ENCODE peak calls at places on chromosomes 12 and 14, in five cellular contexts. One of them, this sample, is unnamed.

GRCh38 chr14:70771781-70772212 is 37.5 kb downstream of the MAP3K9 start:
- DNase-seq in activated CD8-positive, alpha-beta T cell treated with anti-CD3 and anti-CD28 coated beads for 36 hours: no peak
- DNase-seq in astrocyte of the spinal cord: peak; percentile 56
- DNase-seq in GM10248: no peak
- DNase-seq in left ventricle myocardium inferior: no peak
- DNase-seq in this sample: no peak

GRCh38 chr12:101992091-101992490 is 69.7 kb downstream of the WASHC3 start:
- DNase-seq in activated CD8-positive, alpha-beta T cell treated with anti-CD3 and anti-CD28 coated beads for 36 hours: no peak
- DNase-seq in left ventricle myocardium inferior: no peak
- DNase-seq in astrocyte of the spinal cord: no peak
- DNase-seq in GM10248: no peak
- DNase-seq in this sample: no peak

GRCh38 chr12:120175062-120175461 is 19.5 kb downstream of the GCN1 start:
- DNase-seq in GM10248: no peak
- DNase-seq in astrocyte of the spinal cord: no peak
- DNase-seq in activated CD8-positive, alpha-beta T cell treated with anti-CD3 and anti-CD28 coated beads for 36 hours: no peak
- DNase-seq in left ventricle myocardium inferior: no peak
- DNase-seq in this sample: no peak

GRCh38 chr12:114783176-114783575 is 99.2 kb upstream of the TBX3 start:
- DNase-seq in activated CD8-positive, alpha-beta T cell treated with anti-CD3 and anti-CD28 coated beads for 36 hours: no peak
- DNase-seq in astrocyte of the spinal cord: no peak
- DNase-seq in left ventricle myocardium inferior: no peak
- DNase-seq in GM10248: no peak
- DNase-seq in this sample: no peak

GRCh38 chr12:25985296-25985992 is 27.0 kb downstream of the RASSF8 start:
- DNase-seq in astrocyte of the spinal cord: no peak
- DNase-seq in activated CD8-positive, alpha-beta T cell treated with anti-CD3 and anti-CD28 coated beads for 36 hours: no peak
- DNase-seq in left ventricle myocardium inferior: no peak
- DNase-seq in GM10248: no peak
- DNase-seq in this sample: no peak

GRCh38 chr12:44019118-44019517 is 183.2 kb downstream of the TMEM117 start:
- DNase-seq in activated CD8-positive, alpha-beta T cell treated with anti-CD3 and anti-CD28 coated beads for 36 hours: no peak
- DNase-seq in left ventricle myocardium inferior: no peak
- DNase-seq in astrocyte of the spinal cord: no peak
- DNase-seq in GM10248: no peak
- DNase-seq in this sample: no peak

GRCh38 chr14:77865455-77865854 is 65.5 kb downstream of the ADCK1 start:
- DNase-seq in GM10248: no peak
- DNase-seq in left ventricle myocardium inferior: no peak
- DNase-seq in activated CD8-positive, alpha-beta T cell treated with anti-CD3 and anti-CD28 coated beads for 36 hours: no peak
- DNase-seq in astrocyte of the spinal cord: no peak
- DNase-seq in this sample: no peak

GRCh38 chr14:75885829-75886228 is 96.0 kb downstream of the TGFB3 start:
- DNase-seq in activated CD8-positive, alpha-beta T cell treated with anti-CD3 and anti-CD28 coated beads for 36 hours: no peak
- DNase-seq in GM10248: no peak
- DNase-seq in astrocyte of the spinal cord: peak; percentile 59
- DNase-seq in left ventricle myocardium inferior: no peak
- DNase-seq in this sample: peak; percentile 72

GRCh38 chr12:68416826-68417225 is 84.7 kb upstream of the MDM1 start:
- DNase-seq in GM10248: no peak
- DNase-seq in activated CD8-positive, alpha-beta T cell treated with anti-CD3 and anti-CD28 coated beads for 36 hours: no peak
- DNase-seq in astrocyte of the spinal cord: no peak
- DNase-seq in left ventricle myocardium inferior: no peak
- DNase-seq in this sample: peak; percentile 53

GRCh38 chr14:81990312-81990761 is 456.7 kb upstream of the SEL1L start:
- DNase-seq in activated CD8-positive, alpha-beta T cell treated with anti-CD3 and anti-CD28 coated beads for 36 hours: peak; percentile 49
- DNase-seq in astrocyte of the spinal cord: peak; percentile 42
- DNase-seq in left ventricle myocardium inferior: no peak
- DNase-seq in GM10248: peak; percentile 26
- DNase-seq in this sample: peak; percentile 22

GRCh38 chr14:77103475-77103874 is 5.4 kb downstream of the CIPC start:
- DNase-seq in GM10248: no peak
- DNase-seq in left ventricle myocardium inferior: no peak
- DNase-seq in astrocyte of the spinal cord: no peak
- DNase-seq in activated CD8-positive, alpha-beta T cell treated with anti-CD3 and anti-CD28 coated beads for 36 hours: no peak
- DNase-seq in this sample: no peak

GRCh38 chr12:101323255-101323654 is 43.4 kb downstream of the UTP20 start:
- DNase-seq in astrocyte of the spinal cord: no peak
- DNase-seq in activated CD8-positive, alpha-beta T cell treated with anti-CD3 and anti-CD28 coated beads for 36 hours: no peak
- DNase-seq in GM10248: no peak
- DNase-seq in left ventricle myocardium inferior: no peak
- DNase-seq in this sample: no peak

GRCh38 chr12:95742586-95742985 is 48.0 kb downstream of the NTN4 start:
- DNase-seq in activated CD8-positive, alpha-beta T cell treated with anti-CD3 and anti-CD28 coated beads for 36 hours: no peak
- DNase-seq in GM10248: no peak
- DNase-seq in left ventricle myocardium inferior: no peak
- DNase-seq in astrocyte of the spinal cord: no peak
- DNase-seq in this sample: no peak

GRCh38 chr12:110074089-110074488 is 25.8 kb upstream of the C12orf76 start:
- DNase-seq in left ventricle myocardium inferior: no peak
- DNase-seq in GM10248: no peak
- DNase-seq in astrocyte of the spinal cord: no peak
- DNase-seq in activated CD8-positive, alpha-beta T cell treated with anti-CD3 and anti-CD28 coated beads for 36 hours: no peak
- DNase-seq in this sample: no peak

GRCh38 chr14:71022015-71022919 is 115.0 kb downstream of the PCNX1 start:
- DNase-seq in astrocyte of the spinal cord: no peak
- DNase-seq in GM10248: no peak
- DNase-seq in left ventricle myocardium inferior: no peak
- DNase-seq in activated CD8-positive, alpha-beta T cell treated with anti-CD3 and anti-CD28 coated beads for 36 hours: no peak
- DNase-seq in this sample: no peak

GRCh38 chr12:113762155-113762848 is 203.8 kb downstream of the RBM19 start:
- DNase-seq in left ventricle myocardium inferior: no peak
- DNase-seq in astrocyte of the spinal cord: no peak
- DNase-seq in activated CD8-positive, alpha-beta T cell treated with anti-CD3 and anti-CD28 coated beads for 36 hours: peak; percentile 4
- DNase-seq in GM10248: no peak
- DNase-seq in this sample: no peak

GRCh38 chr12:24079083-24079482 is 129.6 kb upstream of the SOX5 start:
- DNase-seq in GM10248: no peak
- DNase-seq in activated CD8-positive, alpha-beta T cell treated with anti-CD3 and anti-CD28 coated beads for 36 hours: no peak
- DNase-seq in astrocyte of the spinal cord: no peak
- DNase-seq in left ventricle myocardium inferior: no peak
- DNase-seq in this sample: no peak

DNA sequence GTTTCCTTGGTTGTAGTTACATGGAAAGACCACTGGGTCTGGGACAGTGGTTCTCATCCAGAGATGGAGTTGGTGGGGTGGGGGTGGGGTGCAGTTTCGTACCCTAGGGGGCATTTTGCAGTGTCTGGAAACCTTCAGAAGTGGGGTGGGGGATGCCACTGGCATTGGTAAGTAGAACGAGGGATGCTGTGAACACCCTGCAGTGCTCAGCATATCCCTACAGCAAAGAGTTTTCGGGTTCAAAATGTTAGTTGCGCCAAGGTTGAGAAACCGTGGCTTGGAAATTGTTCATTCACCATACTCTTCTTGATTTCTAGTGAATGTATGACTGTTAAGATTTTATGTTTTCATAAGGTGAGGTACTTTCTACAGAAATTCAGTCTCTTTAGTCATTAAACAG is 28.7 kb downstream of the TRAF3 start:
- DNase-seq in astrocyte of the spinal cord: no peak
- DNase-seq in left ventricle myocardium inferior: no peak
- DNase-seq in GM10248: no peak
- DNase-seq in activated CD8-positive, alpha-beta T cell treated with anti-CD3 and anti-CD28 coated beads for 36 hours: no peak
- DNase-seq in this sample: no peak
- TF ChIP-seq CTCF in astrocyte of the spinal cord: peak; percentile 21
- TF ChIP-seq CTCF in left ventricle myocardium inferior: no peak
- TF ChIP-seq CTCF in GM10248: no peak
- TF ChIP-seq CTCF in activated CD8-positive, alpha-beta T cell treated with anti-CD3 and anti-CD28 coated beads for 36 hours: no peak
- TF ChIP-seq CTCF in this sample: peak; percentile 45

GRCh38 chr14:94598816-94599655 is 13.2 kb upstream of the SERPINA3 start:
- DNase-seq in activated CD8-positive, alpha-beta T cell treated with anti-CD3 and anti-CD28 coated beads for 36 hours: no peak
- DNase-seq in left ventricle myocardium inferior: peak; percentile 61
- DNase-seq in GM10248: no peak
- DNase-seq in astrocyte of the spinal cord: peak; percentile 99
- DNase-seq in this sample: peak; percentile 1
- TF ChIP-seq CTCF in activated CD8-positive, alpha-beta T cell treated with anti-CD3 and anti-CD28 coated beads for 36 hours: no peak
- TF ChIP-seq CTCF in left ventricle myocardium inferior: no peak
- TF ChIP-seq CTCF in GM10248: no peak
- TF ChIP-seq CTCF in astrocyte of the spinal cord: peak; percentile 43
- TF ChIP-seq CTCF in this sample: no peak

GRCh38 chr12:9925746-9926393 is 6.3 kb downstream of the CLEC2A start:
- DNase-seq in activated CD8-positive, alpha-beta T cell treated with anti-CD3 and anti-CD28 coated beads for 36 hours: peak; percentile 7
- DNase-seq in astrocyte of the spinal cord: peak; percentile 49
- DNase-seq in GM10248: no peak
- DNase-seq in left ventricle myocardium inferior: no peak
- DNase-seq in this sample: peak; percentile 27
- TF ChIP-seq CTCF in activated CD8-positive, alpha-beta T cell treated with anti-CD3 and anti-CD28 coated beads for 36 hours: peak; percentile 60
- TF ChIP-seq CTCF in astrocyte of the spinal cord: peak; percentile 50
- TF ChIP-seq CTCF in GM10248: peak; percentile 42
- TF ChIP-seq CTCF in left ventricle myocardium inferior: peak; percentile 60
- TF ChIP-seq CTCF in this sample: peak; percentile 79

GRCh38 chr12:6067152-6067916 is 57.1 kb downstream of the VWF start:
- DNase-seq in GM10248: no peak
- DNase-seq in left ventricle myocardium inferior: no peak
- DNase-seq in activated CD8-positive, alpha-beta T cell treated with anti-CD3 and anti-CD28 coated beads for 36 hours: no peak
- DNase-seq in astrocyte of the spinal cord: no peak
- DNase-seq in this sample: no peak
- TF ChIP-seq CTCF in GM10248: peak; percentile 31
- TF ChIP-seq CTCF in left ventricle myocardium inferior: peak; percentile 53
- TF ChIP-seq CTCF in activated CD8-positive, alpha-beta T cell treated with anti-CD3 and anti-CD28 coated beads for 36 hours: no peak
- TF ChIP-seq CTCF in astrocyte of the spinal cord: peak; percentile 61
- TF ChIP-seq CTCF in this sample: peak; percentile 67

DNA sequence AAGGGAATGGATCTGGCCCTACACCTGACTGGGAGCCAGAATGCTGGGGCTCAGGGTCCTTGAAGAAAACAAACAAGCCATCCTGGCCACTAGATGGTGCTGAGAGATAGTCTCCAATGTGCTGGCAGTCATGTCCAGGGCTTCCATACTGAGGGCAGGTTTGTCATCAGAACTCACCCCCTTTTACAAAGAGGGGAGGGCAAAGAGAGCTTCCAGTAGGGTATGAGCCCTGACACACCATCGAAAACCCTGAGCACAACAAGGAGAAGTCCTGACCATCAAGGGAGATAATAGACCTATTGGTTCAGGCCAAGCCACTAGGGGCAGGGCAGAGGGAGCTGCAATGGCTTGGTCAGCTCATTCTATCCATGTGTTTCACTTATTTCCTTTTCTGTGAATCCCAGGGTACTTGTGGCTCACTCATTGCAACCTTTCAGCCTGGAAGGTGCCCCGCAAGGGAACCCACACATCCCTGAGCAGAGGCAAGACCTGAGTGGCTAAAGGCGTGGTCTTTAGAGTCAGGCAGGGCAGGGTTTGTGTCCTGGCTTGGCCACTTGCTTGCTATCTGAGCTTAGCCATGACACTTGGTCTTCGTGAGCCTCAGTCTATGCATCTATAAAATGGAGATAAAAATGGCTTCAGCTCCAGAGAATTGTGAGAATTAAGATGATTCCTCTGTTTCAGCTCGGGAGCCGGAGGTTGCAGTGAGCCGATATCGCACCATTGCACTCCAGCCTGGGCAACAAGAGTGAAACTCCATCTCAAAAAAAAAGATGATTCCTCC is 6.2 kb upstream of the PLEKHH1 start:
- DNase-seq in activated CD8-positive, alpha-beta T cell treated with anti-CD3 and anti-CD28 coated beads for 36 hours: peak; percentile 65
- DNase-seq in astrocyte of the spinal cord: peak; percentile 56
- DNase-seq in left ventricle myocardium inferior: no peak
- DNase-seq in GM10248: peak; percentile 53
- DNase-seq in this sample: peak; percentile 14
- TF ChIP-seq CTCF in activated CD8-positive, alpha-beta T cell treated with anti-CD3 and anti-CD28 coated beads for 36 hours: peak; percentile 71
- TF ChIP-seq CTCF in astrocyte of the spinal cord: peak; percentile 80
- TF ChIP-seq CTCF in left ventricle myocardium inferior: peak; percentile 70
- TF ChIP-seq CTCF in GM10248: peak; percentile 53
- TF ChIP-seq CTCF in this sample: peak; percentile 83

GRCh38 chr12:116673713-116674112 is 64.2 kb downstream of the SPRING1 start:
- DNase-seq in GM10248: no peak
- DNase-seq in astrocyte of the spinal cord: no peak
- DNase-seq in activated CD8-positive, alpha-beta T cell treated with anti-CD3 and anti-CD28 coated beads for 36 hours: no peak
- DNase-seq in left ventricle myocardium inferior: no peak
- DNase-seq in this sample: no peak
- TF ChIP-seq CTCF in GM10248: peak; percentile 30
- TF ChIP-seq CTCF in astrocyte of the spinal cord: no peak
- TF ChIP-seq CTCF in activated CD8-positive, alpha-beta T cell treated with anti-CD3 and anti-CD28 coated beads for 36 hours: no peak
- TF ChIP-seq CTCF in left ventricle myocardium inferior: no peak
- TF ChIP-seq CTCF in this sample: peak; percentile 50

DNA sequence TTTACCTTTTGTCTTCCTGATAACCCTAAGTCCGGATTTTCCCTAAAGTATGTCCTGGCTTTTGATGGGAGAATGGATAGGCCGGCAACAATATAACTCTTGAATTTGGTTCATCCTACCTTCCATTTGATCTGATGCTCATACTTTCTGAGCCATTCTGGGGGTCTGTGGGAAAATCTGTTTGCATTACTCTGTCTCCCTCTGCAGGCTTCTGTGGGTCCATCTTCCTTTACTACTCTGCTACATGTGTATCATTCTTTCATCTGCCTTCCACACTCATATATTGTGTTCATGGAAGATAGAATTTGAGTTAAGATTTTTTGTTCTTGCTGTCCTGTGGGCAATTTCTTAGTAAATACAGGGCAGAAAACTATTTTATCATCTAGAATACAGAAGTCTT is 101.5 kb downstream of the NAV3 start:
- DNase-seq in activated CD8-positive, alpha-beta T cell treated with anti-CD3 and anti-CD28 coated beads for 36 hours: no peak
- DNase-seq in GM10248: no peak
- DNase-seq in astrocyte of the spinal cord: no peak
- DNase-seq in left ventricle myocardium inferior: no peak
- DNase-seq in this sample: no peak
- TF ChIP-seq CTCF in activated CD8-positive, alpha-beta T cell treated with anti-CD3 and anti-CD28 coated beads for 36 hours: no peak
- TF ChIP-seq CTCF in GM10248: no peak
- TF ChIP-seq CTCF in astrocyte of the spinal cord: peak; percentile 21
- TF ChIP-seq CTCF in left ventricle myocardium inferior: no peak
- TF ChIP-seq CTCF in this sample: peak; percentile 47

This sample was measured in HFFc6.